ENCODE peak calls at places on chromosomes 13 and 19, in eight cellular contexts. S, E, Y, Z, J, A, F and U are unnamed samples.

GRCh38 chr13:52955505-52955904 is 73.1 kb upstream of the OLFM4 start:
- DNase-seq in S (peak), E (no peak), Y (no peak), Z (no peak), J (no peak), A (no peak), F (no peak), U (no peak)

GRCh38 chr13:24905242-24905641 is 141.3 kb downstream of the RNF17 start:
- DNase-seq in S (no peak), E (no peak), Y (no peak), Z (no peak), J (peak), A (no peak), F (no peak), U (peak)

GRCh38 chr13:51781246-51782022 is 22.5 kb downstream of the DHRS12 start:
- DNase-seq in S (peak), E (no peak), Y (no peak), Z (no peak), J (peak), A (no peak), F (no peak), U (no peak)

GRCh38 chr19:31285744-31286143 is 63.5 kb downstream of the TSHZ3 start:
- DNase-seq in S (peak), E (no peak), Y (no peak), Z (no peak), J (peak), A (no peak), F (no peak), U (peak)

GRCh38 chr19:33385956-33386355 is 12.4 kb downstream of the CEBPG start:
- DNase-seq in S (no peak), E (no peak), Y (no peak), Z (no peak), J (no peak), A (no peak), F (no peak), U (no peak)

GRCh38 chr19:42051166-42052115 is 18.6 kb downstream of the GRIK5 start:
- DNase-seq in S (no peak), E (no peak), Y (no peak), Z (no peak), J (peak), A (no peak), F (no peak), U (peak)

GRCh38 chr13:24503376-24503690 is 9.2 kb downstream of the PARP4 start:
- DNase-seq in S (no peak), E (no peak), Y (no peak), Z (no peak), J (no peak), A (no peak), F (no peak), U (no peak)

GRCh38 chr13:74045583-74045982 is 88.6 kb downstream of the KLF12 start:
- DNase-seq in S (no peak), E (no peak), Y (no peak), Z (no peak), J (no peak), A (no peak), F (no peak), U (no peak)

GRCh38 chr19:10431254-10431942 is 11.1 kb downstream of the PDE4A start:
- DNase-seq in S (no peak), E (peak), Y (no peak), Z (no peak), J (peak), A (no peak), F (no peak), U (peak)

GRCh38 chr19:9848761-9849160 is 13.6 kb downstream of the PIN1 start:
- DNase-seq in S (no peak), E (no peak), Y (no peak), Z (no peak), J (no peak), A (no peak), F (no peak), U (no peak)

GRCh38 chr19:41691268-41691970 is 3.3 kb upstream of the CEACAM7 start:
- DNase-seq in S (no peak), E (no peak), Y (peak), Z (no peak), J (peak), A (no peak), F (no peak), U (peak)

GRCh38 chr13:31610270-31610998 is 128.9 kb upstream of the RXFP2 start:
- DNase-seq in S (no peak), E (no peak), Y (no peak), Z (no peak), J (no peak), A (no peak), F (no peak), U (no peak)

GRCh38 chr13:101576452-101576851 is 124.0 kb downstream of the ITGBL1 start:
- DNase-seq in S (no peak), E (no peak), Y (no peak), Z (no peak), J (no peak), A (no peak), F (no peak), U (peak)

GRCh38 chr19:16367269-16367683 is 42.6 kb downstream of the KLF2 start:
- DNase-seq in S (no peak), E (peak), Y (no peak), Z (no peak), J (no peak), A (no peak), F (no peak), U (no peak)

GRCh38 chr19:23718802-23719201 is 31.8 kb upstream of the ZNF675 start:
- DNase-seq in S (peak), E (no peak), Y (no peak), Z (no peak), J (no peak), A (no peak), F (no peak), U (no peak)

GRCh38 chr19:39405930-39406655 is 554 bp upstream of the ZFP36 start:
- DNase-seq in S (no peak), E (peak), Y (peak), Z (no peak), J (no peak), A (no peak), F (peak), U (no peak)

GRCh38 chr19:1068111-1069001 is 1.4 kb downstream of the ARHGAP45 start:
- DNase-seq in S (no peak), E (peak), Y (peak), Z (no peak), J (no peak), A (no peak), F (no peak), U (no peak)

GRCh38 chr13:18628428-18628827 is 553.2 kb downstream of the TUBA3C start:
- DNase-seq in S (no peak), E (no peak), Y (no peak), Z (no peak), J (no peak), A (no peak), F (no peak), U (no peak)

GRCh38 chr19:1237027-1237659 is 662 bp downstream of the CBARP start:
- DNase-seq in S (peak), E (no peak), Y (no peak), Z (no peak), J (no peak), A (no peak), F (no peak), U (peak)